ENCODE peak calls at places on chromosome 22, in nine cellular contexts. F, P, C, A, O, X, D, M and E are unnamed samples.

GRCh38 chr22:19811811-19812771 is 42.6 kb downstream of the GNB1L start:
- DNase-seq in F (peak; percentile 11), P (no peak), C (no peak), A (peak; percentile 66), O (peak; percentile 44), X (no peak), D (peak; percentile 13), M (no peak), E (no peak)

GRCh38 chr22:29673361-29673760 is 46.4 kb upstream of the CABP7 start:
- DNase-seq in F (no peak), P (no peak), C (no peak), A (no peak), O (no peak), X (no peak), D (no peak), M (no peak), E (no peak)

GRCh38 chr22:27391092-27391770 is 410.3 kb downstream of the MN1 start:
- DNase-seq in F (no peak), P (peak; percentile 66), C (no peak), A (peak; percentile 79), O (no peak), X (peak; percentile 63), D (no peak), M (no peak), E (no peak)

GRCh38 chr22:21020802-21021429 is 6.0 kb downstream of the P2RX6 start:
- DNase-seq in F (no peak), P (peak; percentile 24), C (no peak), A (no peak), O (no peak), X (no peak), D (no peak), M (no peak), E (no peak)

GRCh38 chr22:29078036-29078868 is 5.4 kb downstream of the KREMEN1 start:
- DNase-seq in F (no peak), P (no peak), C (no peak), A (no peak), O (no peak), X (no peak), D (no peak), M (no peak), E (no peak)

GRCh38 chr22:48696371-48696770 is 1131.3 kb downstream of the BRD1 start:
- DNase-seq in F (no peak), P (no peak), C (no peak), A (no peak), O (no peak), X (no peak), D (no peak), M (no peak), E (no peak)

GRCh38 chr22:45261407-45262088 is 20.9 kb upstream of the KIAA0930 start:
- DNase-seq in F (no peak), P (no peak), C (no peak), A (no peak), O (no peak), X (no peak), D (peak; percentile 71), M (no peak), E (no peak)

GRCh38 chr22:45515678-45516077 is 13.0 kb downstream of the FBLN1 start:
- DNase-seq in F (no peak), P (no peak), C (no peak), A (no peak), O (no peak), X (no peak), D (no peak), M (no peak), E (no peak)

GRCh38 chr22:24315367-24315781 is 44.7 kb downstream of the SPECC1L start:
- DNase-seq in F (no peak), P (no peak), C (no peak), A (no peak), O (no peak), X (no peak), D (no peak), M (peak; percentile 70), E (no peak)

GRCh38 chr22:45051419-45051818 is 41.6 kb upstream of the PHF21B start:
- DNase-seq in F (no peak), P (no peak), C (no peak), A (no peak), O (no peak), X (no peak), D (no peak), M (no peak), E (no peak)

GRCh38 chr22:17969732-17970131 is 54.6 kb downstream of the MICAL3 start:
- DNase-seq in F (no peak), P (peak; percentile 96), C (peak; percentile 90), A (no peak), O (no peak), X (peak; percentile 51), D (no peak), M (no peak), E (peak; percentile 96)

GRCh38 chr22:45887202-45888131 is 89.5 kb downstream of the WNT7B start:
- DNase-seq in F (no peak), P (no peak), C (no peak), A (peak; percentile 51), O (peak; percentile 92), X (peak; percentile 7), D (no peak), M (no peak), E (no peak)

GRCh38 chr22:29503811-29504372 is 23.9 kb downstream of the NEFH start:
- DNase-seq in F (peak; percentile 65), P (peak; percentile 83), C (peak; percentile 81), A (no peak), O (no peak), X (peak; percentile 49), D (peak; percentile 29), M (peak; percentile 37), E (peak; percentile 81)

GRCh38 chr22:19176732-19177131 is 1.8 kb downstream of the SLC25A1 start:
- DNase-seq in F (no peak), P (no peak), C (no peak), A (no peak), O (no peak), X (no peak), D (no peak), M (no peak), E (no peak)

GRCh38 chr22:31144223-31144622 is 3.9 kb upstream of the PLA2G3 start:
- DNase-seq in F (no peak), P (no peak), C (peak; percentile 36), A (no peak), O (peak; percentile 5), X (no peak), D (no peak), M (no peak), E (peak; percentile 56)

GRCh38 chr22:45585946-45586540 is 83.4 kb downstream of the FBLN1 start:
- DNase-seq in F (no peak), P (no peak), C (no peak), A (no peak), O (no peak), X (no peak), D (no peak), M (no peak), E (no peak)

GRCh38 chr22:30906946-30907345 is 61.6 kb downstream of the MORC2 start:
- DNase-seq in F (no peak), P (no peak), C (no peak), A (peak; percentile 31), O (no peak), X (no peak), D (no peak), M (no peak), E (no peak)

GRCh38 chr22:35397095-35397904 is 2.6 kb upstream of the MCM5 start:
- DNase-seq in F (no peak), P (peak; percentile 59), C (no peak), A (no peak), O (no peak), X (no peak), D (no peak), M (no peak), E (peak; percentile 47)

GRCh38 chr22:35399678-35400334 is at the start of gene MCM5:
- DNase-seq in F (peak; percentile 96), P (peak; percentile 97), C (peak; percentile 96), A (peak; percentile 99), O (peak; percentile 98), X (peak; percentile 98), D (peak; percentile 98), M (peak; percentile 95), E (peak; percentile 96)

GRCh38 chr22:35400335-35400680 is 368 bp downstream of the MCM5 start:
- DNase-seq in F (no peak), P (no peak), C (no peak), A (no peak), O (no peak), X (no peak), D (no peak), M (no peak), E (no peak)

GRCh38 chr22:35398574-35398973 is 1.4 kb upstream of the MCM5 start:
- DNase-seq in F (no peak), P (no peak), C (no peak), A (no peak), O (no peak), X (no peak), D (no peak), M (no peak), E (no peak)

GRCh38 chr22:35399114-35399677 is 744 bp upstream of the MCM5 start:
- DNase-seq in F (no peak), P (no peak), C (no peak), A (no peak), O (no peak), X (no peak), D (no peak), M (no peak), E (no peak)
- TF ChIP-seq CTCF in F (no peak), P (no peak), C (no peak), A (no peak), O (no peak), X (no peak), D (no peak), M (no peak), E (no peak)

GRCh38 chr22:36775966-36776669 is at the start of gene IFT27:
- DNase-seq in F (peak; percentile 99), P (peak; percentile 100), C (peak; percentile 100), A (peak; percentile 100), O (peak; percentile 97), X (peak; percentile 97), D (peak; percentile 99), M (peak; percentile 100), E (peak; percentile 100)
- H3K4me3 ChIP-seq in F (peak within 1 kb of the TSS; percentile 71), P (peak within 1 kb of the TSS; percentile 87), C (peak within 1 kb of the TSS; percentile 85), A (peak within 1 kb of the TSS; percentile 96), O (peak within 1 kb of the TSS; percentile 91), X (peak within 1 kb of the TSS; percentile 98), D (peak within 1 kb of the TSS; percentile 98), M (peak within 1 kb of the TSS; percentile 74), E (peak within 1 kb of the TSS; percentile 73)

DNA sequence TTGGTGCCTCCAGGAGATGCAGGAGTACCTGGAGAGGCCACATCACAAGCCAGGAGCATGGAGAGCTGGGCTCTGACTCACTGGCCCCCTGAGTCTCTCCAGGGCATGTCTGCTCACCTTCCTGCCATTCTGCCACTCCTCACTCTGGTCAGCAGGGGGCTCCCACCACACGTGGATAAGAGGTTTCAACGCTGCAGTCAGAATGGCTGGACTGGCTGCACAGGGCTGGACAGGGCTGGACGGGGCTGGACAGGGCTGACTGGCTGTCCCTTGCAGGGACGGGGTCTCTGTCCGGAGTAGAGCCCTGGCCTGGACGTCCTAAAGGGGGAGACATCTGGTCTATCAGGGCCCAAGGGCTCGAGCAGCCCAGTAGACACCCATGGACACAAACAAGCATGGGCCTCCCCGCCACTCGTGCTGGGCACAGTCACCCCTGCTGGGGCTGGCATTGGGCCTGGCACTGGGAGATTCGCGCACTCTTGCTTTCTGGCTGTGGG is 34.6 kb downstream of the CYTH4 start:
- DNase-seq in F (peak; percentile 81), P (peak; percentile 92), C (peak; percentile 78), A (peak; percentile 75), O (peak; percentile 69), X (peak; percentile 69), D (peak; percentile 78), M (peak; percentile 71), E (peak; percentile 87)
- TF ChIP-seq CTCF in F (peak; percentile 92), P (peak; percentile 95), C (peak; percentile 96), A (peak; percentile 71), O (peak; percentile 88), X (peak; percentile 87), D (peak; percentile 82), M (peak; percentile 92), E (peak; percentile 96)

GRCh38 chr22:40651563-40652501 is 15.3 kb upstream of the MRTFA start:
- DNase-seq in F (peak; percentile 95), P (peak; percentile 100), C (peak; percentile 99), A (peak; percentile 99), O (peak; percentile 90), X (peak; percentile 93), D (peak; percentile 84), M (peak; percentile 96), E (peak; percentile 100)
- H3K4me3 ChIP-seq in F (peak overlapping the region; percentile 43), P (peak overlapping the region; percentile 79), C (peak overlapping the region; percentile 91), A (peak overlapping the region; percentile 63), O (peak overlapping the region; percentile 60), X (peak overlapping the region; percentile 72), D (peak overlapping the region; percentile 41), M (peak overlapping the region; percentile 54), E (peak overlapping the region; percentile 85)